ENCODE peak calls at places on chromosomes 6 and 20, in eight cellular contexts. One of them, this sample, is unnamed.

GRCh38 chr6:37994238-37994637 is 174.7 kb downstream of the ZFAND3 start:
- DNase-seq in keratinocyte: no peak
- DNase-seq in A549: no peak
- DNase-seq in GM23338: peak; percentile 8
- DNase-seq in activated CD8-positive, alpha-beta T cell treated with anti-CD3 and anti-CD28 coated beads for 36 hours: no peak
- DNase-seq in tibial nerve: no peak
- DNase-seq in fibroblast of lung: no peak
- DNase-seq in fibroblast of mammary gland: peak; percentile 50
- DNase-seq in this sample: no peak

GRCh38 chr6:28511628-28512300 is 3.8 kb downstream of the GPX6 start:
- DNase-seq in GM23338: no peak
- DNase-seq in fibroblast of mammary gland: no peak
- DNase-seq in keratinocyte: no peak
- DNase-seq in A549: no peak
- DNase-seq in tibial nerve: no peak
- DNase-seq in fibroblast of lung: no peak
- DNase-seq in activated CD8-positive, alpha-beta T cell treated with anti-CD3 and anti-CD28 coated beads for 36 hours: no peak
- DNase-seq in this sample: no peak

GRCh38 chr6:82645536-82646230 is 282.1 kb downstream of the TPBG start:
- DNase-seq in fibroblast of mammary gland: no peak
- DNase-seq in keratinocyte: no peak
- DNase-seq in tibial nerve: no peak
- DNase-seq in A549: no peak
- DNase-seq in fibroblast of lung: no peak
- DNase-seq in GM23338: no peak
- DNase-seq in activated CD8-positive, alpha-beta T cell treated with anti-CD3 and anti-CD28 coated beads for 36 hours: no peak
- DNase-seq in this sample: no peak

GRCh38 chr20:53681352-53682212 is 87.9 kb upstream of the ZNF217 start:
- DNase-seq in fibroblast of mammary gland: no peak
- DNase-seq in A549: no peak
- DNase-seq in keratinocyte: no peak
- DNase-seq in fibroblast of lung: no peak
- DNase-seq in tibial nerve: no peak
- DNase-seq in GM23338: no peak
- DNase-seq in activated CD8-positive, alpha-beta T cell treated with anti-CD3 and anti-CD28 coated beads for 36 hours: no peak
- DNase-seq in this sample: no peak

GRCh38 chr20:54629632-54630031 is 154.2 kb downstream of the DOK5 start:
- DNase-seq in tibial nerve: no peak
- DNase-seq in fibroblast of lung: no peak
- DNase-seq in fibroblast of mammary gland: no peak
- DNase-seq in A549: no peak
- DNase-seq in activated CD8-positive, alpha-beta T cell treated with anti-CD3 and anti-CD28 coated beads for 36 hours: no peak
- DNase-seq in keratinocyte: no peak
- DNase-seq in GM23338: no peak
- DNase-seq in this sample: no peak

GRCh38 chr20:36173451-36173933 is 19.0 kb downstream of the EPB41L1 start:
- DNase-seq in keratinocyte: no peak
- DNase-seq in tibial nerve: no peak
- DNase-seq in GM23338: peak; percentile 88
- DNase-seq in A549: no peak
- DNase-seq in fibroblast of mammary gland: no peak
- DNase-seq in activated CD8-positive, alpha-beta T cell treated with anti-CD3 and anti-CD28 coated beads for 36 hours: peak; percentile 45
- DNase-seq in fibroblast of lung: peak; percentile 41
- DNase-seq in this sample: no peak

GRCh38 chr6:15544321-15544900 is 118.4 kb downstream of the DTNBP1 start:
- DNase-seq in keratinocyte: no peak
- DNase-seq in A549: no peak
- DNase-seq in fibroblast of lung: peak; percentile 82
- DNase-seq in GM23338: no peak
- DNase-seq in fibroblast of mammary gland: peak; percentile 82
- DNase-seq in tibial nerve: no peak
- DNase-seq in activated CD8-positive, alpha-beta T cell treated with anti-CD3 and anti-CD28 coated beads for 36 hours: no peak
- DNase-seq in this sample: no peak

GRCh38 chr6:143507358-143508145 is 4.0 kb downstream of the FUCA2 start:
- DNase-seq in fibroblast of mammary gland: peak; percentile 21
- DNase-seq in activated CD8-positive, alpha-beta T cell treated with anti-CD3 and anti-CD28 coated beads for 36 hours: no peak
- DNase-seq in tibial nerve: no peak
- DNase-seq in keratinocyte: no peak
- DNase-seq in GM23338: no peak
- DNase-seq in A549: no peak
- DNase-seq in fibroblast of lung: peak; percentile 16
- DNase-seq in this sample: no peak

GRCh38 chr20:23050847-23051627 is 1.6 kb upstream of the THBD start:
- DNase-seq in tibial nerve: peak; percentile 92
- DNase-seq in fibroblast of mammary gland: peak; percentile 87
- DNase-seq in GM23338: peak; percentile 97
- DNase-seq in keratinocyte: peak; percentile 66
- DNase-seq in fibroblast of lung: peak; percentile 93
- DNase-seq in activated CD8-positive, alpha-beta T cell treated with anti-CD3 and anti-CD28 coated beads for 36 hours: peak; percentile 66
- DNase-seq in A549: peak; percentile 77
- DNase-seq in this sample: peak; percentile 44

GRCh38 chr6:44076366-44077200 is 50.7 kb downstream of the MRPL14 start:
- DNase-seq in fibroblast of lung: no peak
- DNase-seq in A549: no peak
- DNase-seq in keratinocyte: no peak
- DNase-seq in GM23338: peak; percentile 41
- DNase-seq in activated CD8-positive, alpha-beta T cell treated with anti-CD3 and anti-CD28 coated beads for 36 hours: peak; percentile 37
- DNase-seq in fibroblast of mammary gland: no peak
- DNase-seq in tibial nerve: no peak
- DNase-seq in this sample: no peak

GRCh38 chr20:17036546-17036945 is 190.3 kb upstream of the PCSK2 start:
- DNase-seq in fibroblast of mammary gland: no peak
- DNase-seq in tibial nerve: no peak
- DNase-seq in fibroblast of lung: no peak
- DNase-seq in activated CD8-positive, alpha-beta T cell treated with anti-CD3 and anti-CD28 coated beads for 36 hours: no peak
- DNase-seq in GM23338: no peak
- DNase-seq in A549: no peak
- DNase-seq in keratinocyte: no peak
- DNase-seq in this sample: no peak

GRCh38 chr20:50301165-50301564 is 110.5 kb downstream of the CEBPB start:
- DNase-seq in fibroblast of mammary gland: no peak
- DNase-seq in GM23338: no peak
- DNase-seq in A549: no peak
- DNase-seq in tibial nerve: no peak
- DNase-seq in fibroblast of lung: no peak
- DNase-seq in keratinocyte: no peak
- DNase-seq in activated CD8-positive, alpha-beta T cell treated with anti-CD3 and anti-CD28 coated beads for 36 hours: no peak
- DNase-seq in this sample: no peak

GRCh38 chr6:133645000-133645619 is 243.8 kb upstream of the TCF21 start:
- DNase-seq in fibroblast of mammary gland: peak; percentile 63
- DNase-seq in GM23338: no peak
- DNase-seq in A549: peak; percentile 67
- DNase-seq in keratinocyte: no peak
- DNase-seq in fibroblast of lung: peak; percentile 96
- DNase-seq in tibial nerve: no peak
- DNase-seq in activated CD8-positive, alpha-beta T cell treated with anti-CD3 and anti-CD28 coated beads for 36 hours: no peak
- DNase-seq in this sample: no peak

GRCh38 chr20:324177-325042 is 942 bp upstream of the SOX12 start:
- DNase-seq in tibial nerve: peak; percentile 85
- DNase-seq in activated CD8-positive, alpha-beta T cell treated with anti-CD3 and anti-CD28 coated beads for 36 hours: peak; percentile 92
- DNase-seq in keratinocyte: no peak
- DNase-seq in fibroblast of mammary gland: peak; percentile 76
- DNase-seq in GM23338: peak; percentile 96
- DNase-seq in A549: peak; percentile 96
- DNase-seq in fibroblast of lung: peak; percentile 82
- DNase-seq in this sample: no peak
- TF ChIP-seq CTCF in tibial nerve: peak; percentile 34
- TF ChIP-seq CTCF in activated CD8-positive, alpha-beta T cell treated with anti-CD3 and anti-CD28 coated beads for 36 hours: peak; percentile 20
- TF ChIP-seq CTCF in keratinocyte: peak; percentile 25
- TF ChIP-seq CTCF in fibroblast of mammary gland: peak; percentile 39
- TF ChIP-seq CTCF in GM23338: peak; percentile 7
- TF ChIP-seq CTCF in A549: no peak
- TF ChIP-seq CTCF in fibroblast of lung: peak; percentile 47
- TF ChIP-seq CTCF in this sample: peak; percentile 34

GRCh38 chr6:439681-440167 is 48.2 kb downstream of the IRF4 start:
- DNase-seq in fibroblast of mammary gland: peak; percentile 75
- DNase-seq in tibial nerve: peak; percentile 36
- DNase-seq in keratinocyte: no peak
- DNase-seq in A549: no peak
- DNase-seq in fibroblast of lung: peak; percentile 42
- DNase-seq in activated CD8-positive, alpha-beta T cell treated with anti-CD3 and anti-CD28 coated beads for 36 hours: no peak
- DNase-seq in GM23338: no peak
- DNase-seq in this sample: no peak

GRCh38 chr6:441126-441920 is 49.8 kb downstream of the IRF4 start:
- DNase-seq in keratinocyte: no peak
- DNase-seq in activated CD8-positive, alpha-beta T cell treated with anti-CD3 and anti-CD28 coated beads for 36 hours: no peak
- DNase-seq in GM23338: no peak
- DNase-seq in tibial nerve: no peak
- DNase-seq in fibroblast of lung: no peak
- DNase-seq in A549: no peak
- DNase-seq in fibroblast of mammary gland: no peak
- DNase-seq in this sample: no peak

GRCh38 chr6:436308-437041 is 44.9 kb downstream of the IRF4 start:
- DNase-seq in A549: no peak
- DNase-seq in activated CD8-positive, alpha-beta T cell treated with anti-CD3 and anti-CD28 coated beads for 36 hours: no peak
- DNase-seq in tibial nerve: peak; percentile 76
- DNase-seq in keratinocyte: no peak
- DNase-seq in GM23338: no peak
- DNase-seq in fibroblast of lung: peak; percentile 94
- DNase-seq in fibroblast of mammary gland: peak; percentile 97
- DNase-seq in this sample: peak; percentile 81

GRCh38 chr6:437042-437402 is 45.5 kb downstream of the IRF4 start:
- DNase-seq in activated CD8-positive, alpha-beta T cell treated with anti-CD3 and anti-CD28 coated beads for 36 hours: no peak
- DNase-seq in keratinocyte: no peak
- DNase-seq in fibroblast of lung: peak; percentile 55
- DNase-seq in fibroblast of mammary gland: peak; percentile 91
- DNase-seq in tibial nerve: no peak
- DNase-seq in GM23338: no peak
- DNase-seq in A549: no peak
- DNase-seq in this sample: no peak

DNA sequence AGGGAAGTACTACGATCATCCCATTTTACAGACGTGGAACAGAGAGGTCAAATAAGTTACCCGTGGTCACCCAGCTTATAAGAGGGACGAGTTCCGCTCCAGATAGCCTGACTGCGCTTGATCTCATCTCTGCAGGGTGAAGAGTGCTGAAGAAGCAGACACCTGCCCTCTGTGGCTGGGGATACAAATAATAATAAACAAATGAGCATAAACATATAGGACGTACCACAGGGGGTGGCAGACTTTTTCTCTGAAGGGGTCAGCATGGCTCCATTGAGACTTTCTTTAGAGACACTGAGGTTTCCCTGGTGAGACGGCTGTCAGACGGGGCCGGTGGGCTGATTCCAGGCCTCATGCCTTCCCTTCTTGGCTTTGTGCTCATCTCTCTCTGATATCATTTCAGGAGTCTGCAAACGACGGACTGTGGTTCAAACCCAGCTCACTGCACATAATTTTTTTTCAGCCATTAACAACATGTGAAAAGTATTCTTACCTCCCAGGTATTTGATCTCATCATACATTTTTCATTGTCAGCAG is 47.1 kb downstream of the IRF4 start:
- DNase-seq in fibroblast of lung: no peak
- DNase-seq in activated CD8-positive, alpha-beta T cell treated with anti-CD3 and anti-CD28 coated beads for 36 hours: no peak
- DNase-seq in A549: no peak
- DNase-seq in fibroblast of mammary gland: no peak
- DNase-seq in keratinocyte: no peak
- DNase-seq in tibial nerve: no peak
- DNase-seq in GM23338: no peak
- DNase-seq in this sample: no peak
- TF ChIP-seq CTCF in fibroblast of lung: no peak
- TF ChIP-seq CTCF in activated CD8-positive, alpha-beta T cell treated with anti-CD3 and anti-CD28 coated beads for 36 hours: no peak
- TF ChIP-seq CTCF in A549: no peak
- TF ChIP-seq CTCF in fibroblast of mammary gland: no peak
- TF ChIP-seq CTCF in keratinocyte: no peak
- TF ChIP-seq CTCF in tibial nerve: no peak
- TF ChIP-seq CTCF in GM23338: no peak
- TF ChIP-seq CTCF in this sample: no peak

GRCh38 chr20:58145506-58146080 is 82.9 kb downstream of the ANKRD60 start:
- DNase-seq in fibroblast of lung: no peak
- DNase-seq in GM23338: no peak
- DNase-seq in tibial nerve: no peak
- DNase-seq in activated CD8-positive, alpha-beta T cell treated with anti-CD3 and anti-CD28 coated beads for 36 hours: no peak
- DNase-seq in fibroblast of mammary gland: no peak
- DNase-seq in A549: no peak
- DNase-seq in keratinocyte: no peak
- DNase-seq in this sample: no peak

GRCh38 chr20:58146761-58147160 is 81.7 kb downstream of the ANKRD60 start:
- DNase-seq in fibroblast of lung: no peak
- DNase-seq in activated CD8-positive, alpha-beta T cell treated with anti-CD3 and anti-CD28 coated beads for 36 hours: no peak
- DNase-seq in fibroblast of mammary gland: no peak
- DNase-seq in A549: no peak
- DNase-seq in tibial nerve: no peak
- DNase-seq in keratinocyte: no peak
- DNase-seq in GM23338: no peak
- DNase-seq in this sample: no peak

GRCh38 chr20:58147628-58148370 is 80.7 kb downstream of the ANKRD60 start:
- DNase-seq in tibial nerve: no peak
- DNase-seq in fibroblast of lung: no peak
- DNase-seq in GM23338: peak; percentile 47
- DNase-seq in A549: no peak
- DNase-seq in activated CD8-positive, alpha-beta T cell treated with anti-CD3 and anti-CD28 coated beads for 36 hours: no peak
- DNase-seq in keratinocyte: no peak
- DNase-seq in fibroblast of mammary gland: no peak
- DNase-seq in this sample: no peak

GRCh38 chr20:58144071-58144470 is 84.4 kb downstream of the ANKRD60 start:
- DNase-seq in activated CD8-positive, alpha-beta T cell treated with anti-CD3 and anti-CD28 coated beads for 36 hours: no peak
- DNase-seq in GM23338: no peak
- DNase-seq in A549: no peak
- DNase-seq in keratinocyte: no peak
- DNase-seq in fibroblast of mammary gland: no peak
- DNase-seq in fibroblast of lung: no peak
- DNase-seq in tibial nerve: no peak
- DNase-seq in this sample: no peak

DNA sequence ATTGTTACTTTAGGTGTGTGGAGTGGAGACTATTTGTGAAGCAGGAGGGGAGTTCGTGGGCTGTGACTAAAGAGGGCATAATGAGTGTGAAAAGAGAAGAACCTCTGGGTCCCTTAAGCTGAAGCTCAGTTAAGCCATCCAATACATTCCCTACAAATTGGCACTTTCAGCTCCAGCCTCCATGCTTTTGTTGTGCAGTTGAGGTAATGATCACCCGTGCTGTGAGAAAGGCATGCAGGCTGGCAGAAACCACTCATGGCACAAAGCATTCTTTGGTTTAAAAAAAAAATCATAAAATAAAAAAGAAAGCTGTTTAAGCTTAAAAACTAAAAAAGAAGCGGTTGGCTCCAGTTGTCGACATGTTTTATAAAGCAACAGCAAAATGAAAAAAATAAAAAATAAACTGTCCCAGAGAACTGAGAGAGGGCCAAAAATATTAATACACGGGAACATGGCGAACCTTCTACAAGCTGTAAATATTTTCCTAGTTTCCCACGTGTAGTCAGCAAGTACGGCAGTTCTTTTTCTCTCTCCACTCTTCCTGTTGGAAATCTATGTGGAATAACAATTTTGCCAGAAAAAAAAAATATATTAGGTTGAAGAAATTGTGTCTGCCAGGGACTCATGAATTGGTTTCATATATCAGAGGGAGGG is 82.2 kb downstream of the ANKRD60 start:
- DNase-seq in fibroblast of mammary gland: no peak
- DNase-seq in fibroblast of lung: no peak
- DNase-seq in keratinocyte: no peak
- DNase-seq in activated CD8-positive, alpha-beta T cell treated with anti-CD3 and anti-CD28 coated beads for 36 hours: no peak
- DNase-seq in tibial nerve: no peak
- DNase-seq in A549: no peak
- DNase-seq in GM23338: no peak
- DNase-seq in this sample: no peak
- TF ChIP-seq CTCF in fibroblast of mammary gland: no peak
- TF ChIP-seq CTCF in fibroblast of lung: no peak
- TF ChIP-seq CTCF in keratinocyte: no peak
- TF ChIP-seq CTCF in activated CD8-positive, alpha-beta T cell treated with anti-CD3 and anti-CD28 coated beads for 36 hours: no peak
- TF ChIP-seq CTCF in tibial nerve: no peak
- TF ChIP-seq CTCF in A549: no peak
- TF ChIP-seq CTCF in GM23338: no peak
- TF ChIP-seq CTCF in this sample: no peak

GRCh38 chr6:106089981-106090380 is 3.8 kb downstream of the PRDM1 start:
- DNase-seq in GM23338: no peak
- DNase-seq in fibroblast of mammary gland: peak; percentile 72
- DNase-seq in keratinocyte: no peak
- DNase-seq in tibial nerve: no peak
- DNase-seq in activated CD8-positive, alpha-beta T cell treated with anti-CD3 and anti-CD28 coated beads for 36 hours: peak; percentile 28
- DNase-seq in A549: no peak
- DNase-seq in fibroblast of lung: peak; percentile 75
- DNase-seq in this sample: no peak
- TF ChIP-seq CTCF in GM23338: peak; percentile 32
- TF ChIP-seq CTCF in fibroblast of mammary gland: peak; percentile 28
- TF ChIP-seq CTCF in keratinocyte: no peak
- TF ChIP-seq CTCF in tibial nerve: no peak
- TF ChIP-seq CTCF in activated CD8-positive, alpha-beta T cell treated with anti-CD3 and anti-CD28 coated beads for 36 hours: no peak
- TF ChIP-seq CTCF in A549: no peak
- TF ChIP-seq CTCF in fibroblast of lung: peak; percentile 31
- TF ChIP-seq CTCF in this sample: peak; percentile 35